ENCODE peak calls at places on chromosomes 11 and 22, in seven cellular contexts. S, V, G, H, I, O and A are unnamed samples.

GRCh38 chr11:77146261-77147035 is 18.4 kb downstream of the MYO7A start:
- DNase-seq in S (no peak), V (no peak), G (no peak), H (no peak), I (no peak), O (no peak), A (no peak)

GRCh38 chr11:119780264-119780953 is 51.4 kb upstream of the NECTIN1 start:
- DNase-seq in S (no peak), V (no peak), G (no peak), H (no peak), I (no peak), O (no peak), A (no peak)

GRCh38 chr11:96393753-96394348 is 4.0 kb downstream of the JRKL start:
- DNase-seq in S (peak), V (no peak), G (peak), H (peak), I (no peak), O (peak), A (peak)

GRCh38 chr11:108805030-108805429 is 140.2 kb downstream of the DDX10 start:
- DNase-seq in S (no peak), V (no peak), G (no peak), H (no peak), I (no peak), O (peak), A (no peak)

GRCh38 chr11:130212431-130212961 is 52.9 kb downstream of the ST14 start:
- DNase-seq in S (no peak), V (peak), G (no peak), H (no peak), I (no peak), O (no peak), A (no peak)

GRCh38 chr11:77147668-77148321 is 19.7 kb downstream of the MYO7A start:
- DNase-seq in S (no peak), V (no peak), G (peak), H (no peak), I (no peak), O (peak), A (no peak)

GRCh38 chr11:108269583-108269982 is 46.7 kb downstream of the ATM start:
- DNase-seq in S (no peak), V (no peak), G (no peak), H (no peak), I (no peak), O (no peak), A (no peak)

GRCh38 chr22:20741008-20741633 is 32.8 kb upstream of the SERPIND1 start:
- DNase-seq in S (no peak), V (no peak), G (no peak), H (no peak), I (no peak), O (no peak), A (no peak)

GRCh38 chr22:46042786-46043185 is 65.8 kb upstream of the WNT7B start:
- DNase-seq in S (peak), V (peak), G (no peak), H (no peak), I (peak), O (no peak), A (no peak)

GRCh38 chr11:129292092-129292491 is 83.6 kb upstream of the BARX2 start:
- DNase-seq in S (no peak), V (no peak), G (no peak), H (no peak), I (no peak), O (no peak), A (no peak)

GRCh38 chr11:110147965-110148709 is 54.9 kb downstream of the ZC3H12C start:
- DNase-seq in S (peak), V (no peak), G (no peak), H (peak), I (no peak), O (peak), A (peak)

GRCh38 chr11:59012942-59013256 is 73.2 kb upstream of the GLYATL1B start:
- DNase-seq in S (no peak), V (no peak), G (no peak), H (no peak), I (no peak), O (no peak), A (no peak)

GRCh38 chr11:35009191-35009940 is 92.9 kb downstream of the PDHX start:
- DNase-seq in S (peak), V (no peak), G (no peak), H (peak), I (no peak), O (peak), A (no peak)

GRCh38 chr11:65419773-65420481 is 2.7 kb upstream of the NEAT1 start:
- DNase-seq in S (peak), V (peak), G (peak), H (peak), I (peak), O (peak), A (peak)

GRCh38 chr11:17813391-17814059 is 78.9 kb downstream of the KCNC1 start:
- DNase-seq in S (no peak), V (no peak), G (no peak), H (no peak), I (no peak), O (no peak), A (no peak)

GRCh38 chr11:126378763-126379162 is 23.3 kb downstream of the ST3GAL4 start:
- DNase-seq in S (peak), V (no peak), G (no peak), H (no peak), I (peak), O (peak), A (no peak)

GRCh38 chr22:46108564-46109473 is 41.5 kb upstream of the PPARA start:
- DNase-seq in S (peak), V (no peak), G (peak), H (peak), I (peak), O (no peak), A (no peak)

GRCh38 chr11:61509058-61510029 is 795 bp downstream of the LRRC10B start:
- DNase-seq in S (peak), V (no peak), G (peak), H (peak), I (peak), O (peak), A (no peak)

GRCh38 chr22:49657275-49657973 is 170.2 kb downstream of the BRD1 start:
- DNase-seq in S (no peak), V (peak), G (no peak), H (no peak), I (peak), O (no peak), A (no peak)

GRCh38 chr11:14818779-14819178 is 73.3 kb downstream of the CYP2R1 start:
- DNase-seq in S (no peak), V (no peak), G (no peak), H (no peak), I (no peak), O (no peak), A (no peak)

GRCh38 chr11:79702303-79702702 is 261.5 kb upstream of the TENM4 start:
- DNase-seq in S (no peak), V (no peak), G (no peak), H (no peak), I (no peak), O (no peak), A (no peak)

GRCh38 chr11:84069048-84069447 is 782.9 kb upstream of the CCDC90B start:
- DNase-seq in S (no peak), V (no peak), G (no peak), H (no peak), I (no peak), O (no peak), A (no peak)

GRCh38 chr11:27438595-27438981 is 34.0 kb downstream of the LGR4 start:
- DNase-seq in S (no peak), V (no peak), G (no peak), H (no peak), I (no peak), O (no peak), A (no peak)

GRCh38 chr11:73324665-73325035 is 16.6 kb downstream of the ARHGEF17 start:
- DNase-seq in S (no peak), V (no peak), G (no peak), H (no peak), I (no peak), O (no peak), A (no peak)

GRCh38 chr11:32881286-32881685 is 11.3 kb upstream of the QSER1 start:
- DNase-seq in S (peak), V (no peak), G (no peak), H (peak), I (no peak), O (no peak), A (no peak)

GRCh38 chr11:14190992-14191773 is 167.8 kb downstream of the RRAS2 start:
- DNase-seq in S (no peak), V (no peak), G (peak), H (no peak), I (no peak), O (peak), A (no peak)

GRCh38 chr11:8285228-8285627 is 21.6 kb upstream of the LMO1 start:
- DNase-seq in S (no peak), V (peak), G (no peak), H (no peak), I (no peak), O (no peak), A (no peak)

GRCh38 chr11:19525276-19525675 is 187.4 kb upstream of the NAV2 start:
- DNase-seq in S (no peak), V (no peak), G (no peak), H (no peak), I (no peak), O (no peak), A (no peak)

GRCh38 chr11:108009497-108010360 is 1.0 kb downstream of the CUL5 start:
- DNase-seq in S (peak), V (no peak), G (peak), H (peak), I (no peak), O (peak), A (no peak)

GRCh38 chr11:60924110-60924905 is at the start of gene TMEM132A:
- DNase-seq in S (peak), V (peak), G (peak), H (peak), I (peak), O (peak), A (no peak)

GRCh38 chr11:66674964-66675602 is 2.6 kb downstream of the RBM4B start:
- DNase-seq in S (no peak), V (no peak), G (no peak), H (no peak), I (no peak), O (no peak), A (no peak)

GRCh38 chr11:27116684-27117083 is 76.1 kb downstream of the BBOX1 start:
- DNase-seq in S (peak), V (no peak), G (no peak), H (no peak), I (no peak), O (peak), A (peak)

GRCh38 chr22:23709107-23709506 is 18.3 kb downstream of the RGL4 start:
- DNase-seq in S (no peak), V (no peak), G (no peak), H (no peak), I (no peak), O (no peak), A (no peak)

GRCh38 chr11:17208257-17208999 is 642 bp upstream of the PIK3C2A start:
- DNase-seq in S (peak), V (peak), G (peak), H (peak), I (no peak), O (peak), A (peak)

GRCh38 chr11:87397250-87397649 is 359.5 kb downstream of the TMEM135 start:
- DNase-seq in S (no peak), V (no peak), G (no peak), H (no peak), I (no peak), O (no peak), A (no peak)

GRCh38 chr11:3135491-3136440 is 29.3 kb downstream of the OSBPL5 start:
- DNase-seq in S (no peak), V (peak), G (peak), H (no peak), I (peak), O (no peak), A (no peak)

GRCh38 chr22:41308054-41308453 is 6.7 kb downstream of the ZC3H7B start:
- DNase-seq in S (peak), V (no peak), G (peak), H (no peak), I (no peak), O (no peak), A (no peak)

GRCh38 chr11:130260080-130260627 is 54.6 kb downstream of the ZBTB44 start:
- DNase-seq in S (no peak), V (no peak), G (no peak), H (no peak), I (no peak), O (no peak), A (no peak)

GRCh38 chr11:129814244-129814992 is 1.2 kb upstream of the TMEM45B start:
- DNase-seq in S (no peak), V (no peak), G (peak), H (no peak), I (no peak), O (no peak), A (no peak)

GRCh38 chr11:90476442-90477007 is 253.7 kb upstream of the CHORDC1 start:
- DNase-seq in S (peak), V (no peak), G (peak), H (peak), I (no peak), O (peak), A (no peak)
- TF ChIP-seq CTCF in S (peak), V (no peak), G (peak), H (peak), I (peak), O (peak), A (peak)

GRCh38 chr11:62543680-62544444 is 2.7 kb downstream of the AHNAK start:
- DNase-seq in S (no peak), V (no peak), G (no peak), H (peak), I (no peak), O (no peak), A (no peak)
- H3K4me3 ChIP-seq in S (peak), V (peak), G (peak), H (peak), I (peak), O (peak), A (peak)

DNA sequence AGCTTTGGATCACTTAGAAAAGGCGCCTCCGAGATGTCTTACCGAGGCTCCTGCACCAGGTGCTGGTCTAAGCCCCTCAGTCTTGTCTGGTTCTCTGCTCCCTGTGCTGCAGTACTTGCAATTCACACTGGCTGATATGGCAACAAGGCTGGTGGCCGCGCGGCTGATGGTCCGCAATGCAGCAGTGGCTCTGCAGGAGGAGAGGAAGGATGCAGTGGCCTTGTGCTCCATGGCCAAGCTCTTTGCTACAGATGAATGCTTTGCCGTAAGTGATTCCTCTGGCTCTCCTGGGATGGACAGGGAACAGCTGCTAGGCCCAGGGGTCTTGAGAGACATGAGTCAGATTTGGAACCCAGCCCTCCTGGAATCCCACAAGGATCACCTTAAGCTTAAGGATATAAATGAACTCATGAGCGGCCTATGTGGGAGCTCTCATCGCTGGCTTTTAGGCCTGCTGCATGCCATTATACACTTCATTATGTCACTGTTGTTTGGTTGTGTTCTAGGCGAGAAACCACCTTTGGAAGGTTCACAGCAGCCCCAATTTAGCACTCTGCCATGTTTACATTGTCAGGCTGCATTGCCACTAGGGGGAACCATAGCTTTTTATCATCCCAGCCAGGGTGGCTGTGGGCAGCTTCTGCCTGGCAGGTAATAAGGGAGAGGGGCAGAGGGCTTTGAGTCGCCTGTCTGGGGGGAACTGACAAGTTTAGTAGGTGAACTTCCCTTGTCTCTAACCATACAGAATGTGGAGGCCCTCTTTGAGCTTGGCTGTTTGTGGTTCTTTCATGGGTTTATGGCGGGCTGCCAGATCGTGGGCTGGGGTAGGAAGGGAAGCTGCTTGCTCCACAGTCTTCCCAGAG is 8.5 kb downstream of the ACAD8 start:
- DNase-seq in S (peak), V (no peak), G (peak), H (peak), I (no peak), O (no peak), A (no peak)
- TF ChIP-seq CTCF in S (peak), V (no peak), G (peak), H (peak), I (peak), O (peak), A (peak)

DNA sequence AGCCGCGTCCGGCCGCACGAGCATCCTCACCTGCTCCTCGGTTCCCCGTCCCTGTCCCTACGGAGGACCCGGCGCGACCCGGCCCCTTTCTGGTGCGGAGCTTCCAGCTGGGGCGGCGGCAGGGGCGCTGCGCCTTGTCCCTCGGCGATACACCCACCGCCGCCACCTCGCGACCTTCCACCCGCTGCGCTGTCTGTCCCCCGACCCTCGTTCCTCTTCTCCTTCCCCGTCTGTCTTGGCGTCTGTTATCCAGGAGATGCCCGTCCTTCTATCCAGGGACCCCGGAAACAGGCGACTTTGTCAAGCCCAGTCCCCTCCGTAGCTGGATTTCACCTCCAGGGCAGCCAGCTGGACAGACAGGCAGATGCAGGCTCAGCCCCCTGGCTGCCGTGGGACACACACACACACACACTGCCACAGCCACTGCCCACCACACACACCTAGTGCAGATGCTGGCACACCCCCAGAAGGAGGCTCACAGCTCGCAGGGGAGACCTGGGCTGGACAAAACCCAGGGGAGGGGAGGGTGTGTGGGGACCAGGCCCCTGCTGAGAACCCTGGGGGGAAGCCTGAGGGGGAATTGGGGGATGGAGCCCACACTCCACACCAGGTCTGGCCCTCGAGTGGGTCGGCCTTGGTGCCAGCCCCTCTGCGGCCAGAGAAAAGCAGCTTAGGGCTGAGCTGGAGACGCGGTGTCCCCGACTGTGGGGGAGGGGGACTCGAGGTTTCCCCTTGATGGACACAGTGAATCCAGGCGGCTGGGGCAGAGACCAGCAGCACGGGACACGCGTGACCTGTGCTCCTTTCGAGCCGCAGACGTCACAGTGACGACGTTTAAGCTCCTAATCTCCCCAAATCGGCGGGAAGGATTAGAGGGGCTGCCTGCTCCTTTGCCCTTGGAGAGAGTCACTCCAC is 781 bp downstream of the DRD4 start:
- DNase-seq in S (no peak), V (no peak), G (peak), H (no peak), I (no peak), O (no peak), A (peak)
- H3K4me3 ChIP-seq in S (no peak), V (no peak), G (peak), H (no peak), I (peak), O (no peak), A (peak)